ENCODE peak calls at places on chromosomes 12 and 14, in six cellular contexts. B is tibial artery; R is lung; D is CD4-positive, CD25-positive, alpha-beta regulatory T cell; A is stomach; E is CD4-positive, alpha-beta T cell. W is an unnamed sample.
A peak's percentile ranks its signal among the peaks of the same experiment; 100 is the strongest.

GRCh38 chr12:121800694-121801600 is 2.9 kb upstream of the SETD1B start:
- DNase-seq in B (peak; percentile 89), R (peak; percentile 73), D (peak; percentile 72), A (peak; percentile 83), E (peak; percentile 67), W (peak; percentile 87)

GRCh38 chr14:74698894-74699293 is 14.0 kb downstream of the AREL1 start:
- DNase-seq in B (no peak), R (no peak), D (no peak), A (no peak), E (no peak), W (no peak)

GRCh38 chr12:110811972-110812371 is 34.8 kb upstream of the CCDC63 start:
- DNase-seq in B (no peak), R (no peak), D (no peak), A (no peak), E (no peak), W (no peak)

GRCh38 chr12:46354111-46354798 is 18.3 kb downstream of the SLC38A2 start:
- DNase-seq in B (no peak), R (no peak), D (peak; percentile 66), A (no peak), E (no peak), W (no peak)

GRCh38 chr12:24595652-24596235 is 353.2 kb downstream of the BCAT1 start:
- DNase-seq in B (no peak), R (no peak), D (no peak), A (no peak), E (no peak), W (no peak)

GRCh38 chr14:97710726-97711125 is 913.5 kb downstream of the VRK1 start:
- DNase-seq in B (no peak), R (no peak), D (no peak), A (no peak), E (no peak), W (no peak)

GRCh38 chr14:21040370-21040925 is 1.7 kb upstream of the RNASE7 start:
- DNase-seq in B (no peak), R (no peak), D (no peak), A (no peak), E (no peak), W (no peak)

GRCh38 chr12:15453613-15454012 is 131.3 kb downstream of the PTPRO start:
- DNase-seq in B (no peak), R (no peak), D (peak; percentile 6), A (no peak), E (no peak), W (no peak)

GRCh38 chr12:5391638-5392037 is 40.3 kb upstream of the NTF3 start:
- DNase-seq in B (no peak), R (no peak), D (no peak), A (no peak), E (no peak), W (no peak)

GRCh38 chr14:32327255-32327961 is 1.7 kb upstream of the AKAP6 start:
- DNase-seq in B (no peak), R (no peak), D (no peak), A (no peak), E (no peak), W (no peak)

GRCh38 chr12:90280564-90281058 is 572.0 kb upstream of the ATP2B1 start:
- DNase-seq in B (no peak), R (no peak), D (no peak), A (no peak), E (no peak), W (no peak)

GRCh38 chr14:77498120-77498979 is at the start of gene ISM2:
- DNase-seq in B (no peak), R (no peak), D (peak; percentile 50), A (peak; percentile 42), E (peak; percentile 13), W (peak; percentile 73)

GRCh38 chr14:60061371-60061770 is 30.4 kb upstream of the PCNX4 start:
- DNase-seq in B (no peak), R (no peak), D (no peak), A (no peak), E (no peak), W (no peak)

GRCh38 chr14:23572841-23573240 is 5.2 kb upstream of the AP1G2 start:
- DNase-seq in B (no peak), R (no peak), D (no peak), A (no peak), E (no peak), W (no peak)

GRCh38 chr14:23571701-23572523 is 4.3 kb upstream of the AP1G2 start:
- DNase-seq in B (no peak), R (no peak), D (no peak), A (no peak), E (no peak), W (no peak)

GRCh38 chr14:23572524-23572828 is 4.9 kb upstream of the AP1G2 start:
- DNase-seq in B (no peak), R (no peak), D (no peak), A (no peak), E (no peak), W (no peak)

GRCh38 chr14:23575086-23575485 is 3.5 kb downstream of the JPH4 start:
- DNase-seq in B (no peak), R (no peak), D (no peak), A (peak; percentile 14), E (no peak), W (no peak)

GRCh38 chr14:23573384-23573783 is 5.2 kb downstream of the JPH4 start:
- DNase-seq in B (no peak), R (no peak), D (no peak), A (peak; percentile 27), E (no peak), W (no peak)
- H3K27me3 ChIP-seq in B (peaks cover 8% of the 10 kb centered on the region), R (no peaks in the 10 kb centered on the region), D (peaks cover 3% of the 10 kb centered on the region), A (peaks cover 75% of the 10 kb centered on the region), E (peaks cover 37% of the 10 kb centered on the region), W (peaks cover 13% of the 10 kb centered on the region)

DNA sequence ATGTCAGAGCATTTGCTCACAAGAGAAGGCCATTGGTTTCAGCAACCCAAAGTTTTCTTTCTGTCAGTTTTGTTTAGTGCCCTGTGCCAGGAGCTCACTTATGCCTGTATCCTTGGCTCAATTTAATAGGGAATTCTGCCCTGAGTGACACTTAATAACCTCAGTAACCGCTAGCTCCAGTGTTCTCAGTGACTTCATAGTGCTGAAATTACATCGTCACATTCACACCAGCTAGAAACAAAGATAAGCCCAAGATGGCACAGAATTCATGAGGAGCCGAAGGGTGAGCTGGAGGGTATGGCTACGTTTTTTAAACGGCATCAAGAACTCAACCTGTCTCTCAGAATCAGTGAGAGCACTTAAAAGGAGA is 37.1 kb downstream of the PTGER2 start:
- DNase-seq in B (no peak), R (no peak), D (no peak), A (no peak), E (no peak), W (no peak)
- H3K27ac ChIP-seq in B (peak overlapping the region; percentile 3), R (no peak overlapping the region), D (peak overlapping the region; percentile 66), A (peak overlapping the region; percentile 83), E (peak overlapping the region; percentile 42), W (no peak overlapping the region)

DNA sequence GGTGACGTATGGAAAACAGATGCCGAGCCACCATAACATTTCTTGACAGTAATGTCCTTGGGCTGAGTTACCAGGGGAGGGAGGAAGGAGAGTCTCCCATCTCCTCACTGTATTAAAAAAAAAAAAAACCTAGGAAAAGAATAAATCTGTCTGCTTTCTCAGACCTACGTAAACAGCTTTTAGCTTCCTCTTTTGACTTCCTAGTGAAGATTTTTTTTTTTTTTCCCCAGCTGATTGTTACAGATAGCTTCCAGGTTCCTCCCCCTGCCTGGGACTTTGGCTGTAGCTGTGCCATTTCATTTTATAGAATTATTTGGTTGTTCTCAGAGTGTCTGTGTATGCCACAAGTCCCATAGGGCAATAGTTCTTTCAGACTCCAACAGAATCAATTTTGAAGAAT is 23.0 kb upstream of the GNS start:
- DNase-seq in B (no peak), R (no peak), D (no peak), A (no peak), E (no peak), W (no peak)
- H3K27me3 ChIP-seq in B (no peaks in the 10 kb centered on the region), R (no peaks in the 10 kb centered on the region), D (peaks cover 46% of the 10 kb centered on the region), A (peaks cover 55% of the 10 kb centered on the region), E (peaks cover 63% of the 10 kb centered on the region), W (no peaks in the 10 kb centered on the region)

DNA sequence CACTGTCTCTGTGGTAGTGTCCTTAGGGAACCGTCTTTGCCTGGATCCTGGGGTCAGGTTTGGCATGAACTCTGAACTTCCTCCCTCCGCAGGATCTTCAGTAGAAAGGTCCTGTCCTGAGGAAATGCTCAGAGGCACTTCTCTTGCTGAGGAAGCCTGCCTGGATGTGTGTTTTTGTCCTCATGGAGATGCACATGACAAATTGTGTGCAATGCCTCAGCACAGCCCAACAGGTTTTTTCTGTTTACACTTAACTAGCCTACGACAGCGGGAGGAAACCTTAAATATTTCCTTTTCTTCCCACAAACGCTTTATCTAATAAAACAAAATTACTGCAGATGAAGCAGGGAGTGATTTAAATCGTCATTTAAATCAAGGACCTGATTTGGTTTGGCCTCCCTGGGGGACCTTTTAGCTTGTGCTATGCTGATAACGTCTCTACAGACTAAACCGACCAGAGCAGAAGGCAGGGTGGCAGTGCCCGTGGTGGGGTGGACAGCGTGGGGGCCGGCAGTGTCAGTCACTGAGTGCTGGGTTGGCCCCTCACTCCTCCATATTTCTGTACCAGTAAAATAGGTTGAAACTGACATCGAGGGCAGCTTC is 18.5 kb downstream of the FBXL14 start:
- DNase-seq in B (no peak), R (no peak), D (no peak), A (no peak), E (no peak), W (no peak)
- H3K27ac ChIP-seq in B (peak overlapping the region; percentile 75), R (peak overlapping the region; percentile 18), D (no peak overlapping the region), A (peak overlapping the region; percentile 81), E (no peak overlapping the region), W (peak overlapping the region; percentile 38)